ENCODE peak calls at places on chromosomes 4 and X, in seven cellular contexts. U is Peyer's patch; B is cardiac fibroblast; X is right lobe of liver; J is fibroblast of mammary gland; O is CD8-positive, alpha-beta T cell; S is tibial nerve. M is an unnamed sample.

GRCh38 chr4:172898715-172899114 is 269.9 kb upstream of the GALNT7 start:
- DNase-seq in O (no peak), J (no peak), B (no peak), S (no peak), X (no peak), U (no peak), M (peak; percentile 51)

GRCh38 chr4:3706111-3706511 is 60.1 kb upstream of the ADRA2C start:
- DNase-seq in U (peak; percentile 19), B (no peak), J (no peak), X (no peak), S (no peak), O (no peak), M (peak; percentile 22)

GRCh38 chr4:73675623-73676022 is 55.4 kb upstream of the RASSF6 start:
- DNase-seq in B (no peak), U (no peak), O (no peak), S (no peak), X (no peak), J (no peak), M (no peak)

GRCh38 chr4:10554694-10555093 is 97.5 kb upstream of the ZNF518B start:
- DNase-seq in B (peak; percentile 84), S (peak; percentile 89), O (no peak), X (no peak), J (peak; percentile 67), U (no peak), M (peak; percentile 80)

GRCh38 chrX:153993079-153993478 is 20.5 kb downstream of the TMEM187 start:
- DNase-seq in J (no peak), X (no peak), B (no peak), O (no peak), U (no peak), S (no peak), M (no peak)

GRCh38 chr4:88623097-88623496 is 30.8 kb downstream of the HERC3 start:
- DNase-seq in J (peak; percentile 99), O (no peak), B (peak; percentile 55), U (no peak), X (no peak), S (no peak), M (no peak)

GRCh38 chrX:41703574-41704029 is 14.8 kb downstream of the GPR34 start:
- DNase-seq in O (no peak), J (no peak), S (no peak), B (no peak), X (no peak), U (no peak), M (no peak)

GRCh38 chr4:77710125-77710524 is 104.5 kb downstream of the CXCL13 start:
- DNase-seq in U (no peak), X (no peak), S (no peak), J (no peak), O (no peak), B (no peak), M (no peak)

GRCh38 chr4:106816501-106816900 is 219.6 kb downstream of the DKK2 start:
- DNase-seq in S (no peak), O (no peak), X (no peak), B (no peak), U (no peak), J (peak; percentile 1), M (no peak)

GRCh38 chr4:4575284-4576211 is 33.7 kb upstream of the STX18 start:
- DNase-seq in B (peak; percentile 53), J (peak; percentile 38), O (peak; percentile 74), S (peak; percentile 13), X (peak; percentile 80), U (peak; percentile 79), M (peak; percentile 81)

GRCh38 chr4:26173619-26174018 is 147.2 kb upstream of the RBPJ start:
- DNase-seq in U (no peak), O (no peak), J (no peak), X (no peak), B (no peak), S (no peak), M (no peak)

GRCh38 chr4:112214397-112215264 is 17.0 kb upstream of the AP1AR start:
- DNase-seq in J (peak; percentile 53), U (no peak), B (peak; percentile 54), X (no peak), O (no peak), S (no peak), M (peak; percentile 40)

GRCh38 chrX:4435905-4436304 is 722.5 kb upstream of the PRKX start:
- DNase-seq in B (no peak), J (no peak), O (no peak), U (no peak), X (no peak), S (no peak), M (no peak)

GRCh38 chrX:134821370-134821769 is 163.1 kb upstream of the PLAC1 start:
- DNase-seq in J (peak; percentile 73), B (peak; percentile 79), X (no peak), U (no peak), S (no peak), O (no peak), M (no peak)

GRCh38 chrX:131816551-131817136 is 206.5 kb upstream of the STK26 start:
- DNase-seq in S (peak; percentile 73), U (no peak), J (peak; percentile 75), B (no peak), O (peak; percentile 86), X (peak; percentile 50), M (no peak)

GRCh38 chr4:100450449-100450848 is 67.4 kb downstream of the EMCN start:
- DNase-seq in O (no peak), S (no peak), U (no peak), J (peak; percentile 79), X (no peak), B (no peak), M (no peak)

GRCh38 chr4:100985576-100985975 is 361.8 kb downstream of the PPP3CA start:
- DNase-seq in O (no peak), B (no peak), S (no peak), X (no peak), J (no peak), U (no peak), M (no peak)

GRCh38 chr4:124727331-124727730 is 14.8 kb upstream of the ANKRD50 start:
- DNase-seq in J (no peak), U (no peak), X (no peak), B (no peak), S (no peak), O (no peak), M (no peak)

GRCh38 chrX:56232221-56233082 is at the start of gene KLF8:
- DNase-seq in B (no peak), X (peak; percentile 24), S (peak; percentile 34), O (no peak), U (peak; percentile 58), J (peak; percentile 15), M (peak; percentile 78)

GRCh38 chr4:185211035-185211434 is 1.6 kb downstream of the SNX25 start:
- DNase-seq in J (no peak), X (no peak), S (no peak), B (no peak), O (no peak), U (no peak), M (no peak)

GRCh38 chrX:1713296-1713695 is 98.4 kb downstream of the ASMT start:
- DNase-seq in U (no peak), O (no peak), X (no peak), S (no peak), B (no peak), J (no peak), M (no peak)

GRCh38 chr4:152494020-152494419 is 41.9 kb downstream of the FBXW7 start:
- DNase-seq in U (no peak), S (no peak), O (no peak), X (no peak), B (no peak), J (no peak), M (no peak)

GRCh38 chr4:53151489-53151788 is 214.4 kb downstream of the SCFD2 start:
- DNase-seq in B (no peak), X (no peak), U (no peak), J (no peak), S (no peak), O (no peak), M (no peak)

GRCh38 chr4:67054901-67055300 is 490.4 kb downstream of the CENPC start:
- DNase-seq in X (no peak), U (no peak), B (no peak), J (no peak), S (no peak), O (no peak), M (no peak)

GRCh38 chr4:5753366-5753765 is 42.4 kb downstream of the EVC start:
- DNase-seq in U (no peak), S (no peak), O (no peak), B (no peak), X (no peak), J (peak; percentile 47), M (no peak)

DNA sequence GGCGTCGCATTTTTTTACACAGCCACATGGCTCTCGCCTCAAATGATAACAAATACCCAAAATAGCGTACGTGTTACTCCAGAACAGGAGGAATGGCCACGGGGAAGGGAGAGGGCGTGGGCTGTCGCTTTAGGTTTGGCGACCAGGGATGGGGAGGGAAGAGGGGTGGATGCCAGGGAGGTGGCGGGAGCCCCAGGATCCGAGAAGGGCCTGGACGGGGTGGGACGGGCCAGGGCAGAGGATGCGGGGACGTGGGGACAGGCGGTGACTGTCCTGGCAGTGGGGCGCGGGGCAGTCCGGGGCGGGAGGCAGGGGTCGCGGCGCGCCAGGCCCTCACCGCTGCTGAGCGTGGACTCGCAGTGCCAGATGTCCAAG is 631 bp downstream of the TMEM47 start:
- DNase-seq in X (peak; percentile 19), B (no peak), S (no peak), U (peak; percentile 23), O (no peak), J (no peak), M (peak; percentile 41)
- H3K4me3 ChIP-seq in X (peak overlapping the region; percentile 50), B (peak overlapping the region; percentile 70), S (peak overlapping the region; percentile 44), U (peak overlapping the region; percentile 27), O (no peak overlapping the region), J (peak overlapping the region; percentile 67), M (no peak overlapping the region)

GRCh38 chr4:2318476-2318875 is 56.6 kb upstream of the MXD4 start:
- DNase-seq in S (no peak), U (no peak), J (no peak), X (no peak), O (no peak), B (no peak), M (no peak)
- TF ChIP-seq CTCF in S (no peak), U (no peak), J (no peak), X (no peak), O (no peak), B (no peak), M (no peak)

DNA sequence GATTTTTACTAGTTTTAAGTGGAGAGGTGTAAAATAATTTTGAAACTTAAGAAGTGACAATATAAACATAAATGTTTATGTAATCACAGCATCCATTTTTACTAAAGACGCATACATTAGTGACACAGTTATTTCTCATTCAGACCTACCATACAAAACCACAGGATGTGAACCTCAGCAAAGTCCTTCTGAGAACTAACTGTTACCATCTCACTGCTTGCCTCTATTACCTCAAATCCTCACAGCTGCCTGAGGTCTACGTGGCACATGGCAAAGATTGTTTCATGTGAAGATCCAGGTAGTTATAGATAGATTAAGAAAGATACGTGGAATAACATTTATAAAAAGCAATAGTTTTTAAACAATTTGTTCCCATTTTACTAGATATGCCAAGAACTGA is 189.0 kb downstream of the SLITRK2 start:
- DNase-seq in B (no peak), U (no peak), X (no peak), O (no peak), J (no peak), S (no peak), M (no peak)
- H3K4me3 ChIP-seq in B (no peak overlapping the region), U (no peak overlapping the region), X (no peak overlapping the region), O (no peak overlapping the region), J (no peak overlapping the region), S (no peak overlapping the region), M (no peak overlapping the region)

DNA sequence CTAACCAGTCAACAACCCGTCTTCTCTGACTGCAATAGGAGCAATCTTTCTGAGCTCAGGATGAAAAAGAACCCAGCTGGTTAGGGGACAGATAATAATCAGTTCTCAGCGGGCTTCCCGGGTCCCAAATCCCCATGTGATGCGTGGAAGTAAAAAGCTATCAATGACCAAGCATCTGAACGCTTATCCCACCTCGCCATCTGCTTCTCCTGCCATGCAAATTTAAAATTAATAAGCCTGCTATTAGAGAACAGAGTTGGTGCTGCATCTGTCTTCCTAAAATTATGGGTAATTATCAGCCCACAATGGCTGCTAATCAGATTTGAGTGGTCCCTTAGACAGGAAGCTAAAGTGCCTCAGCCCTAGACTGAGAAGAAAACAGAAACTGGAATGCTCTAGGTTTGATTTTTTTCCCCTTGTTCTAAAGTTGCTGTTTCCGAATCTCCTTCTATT is 37.5 kb downstream of the AFAP1 start:
- DNase-seq in B (no peak), S (no peak), J (no peak), O (no peak), X (no peak), U (no peak), M (no peak)
- TF ChIP-seq CTCF in B (no peak), S (no peak), J (no peak), O (no peak), X (no peak), U (no peak), M (no peak)